ENCODE peak calls at places on chromosomes 5 and 9, in seven cellular contexts. Q, D, P, I, U, X and J are unnamed samples.

GRCh38 chr5:74927336-74927735 is 61.1 kb upstream of the FAM169A start:
- DNase-seq in Q (no peak), U (no peak), D (no peak), I (no peak), X (no peak), P (no peak), J (no peak)

GRCh38 chr5:146878471-146879172 is at the start of gene PPP2R2B:
- DNase-seq in I (peak), D (peak), U (peak), P (no peak), X (peak), Q (peak), J (peak)

GRCh38 chr9:137606005-137606601 is 617 bp downstream of the ARRDC1 start:
- DNase-seq in D (no peak), I (no peak), X (peak), P (no peak), Q (no peak), U (no peak), J (peak)

GRCh38 chr9:21255538-21256212 is 15.9 kb upstream of the IFNA14 start:
- DNase-seq in P (no peak), I (no peak), X (no peak), U (no peak), Q (no peak), D (no peak), J (no peak)

GRCh38 chr5:88689662-88690351 is 193.2 kb downstream of the MEF2C start:
- DNase-seq in P (no peak), Q (peak), X (no peak), I (no peak), D (no peak), U (no peak), J (peak)

GRCh38 chr9:119436261-119436660 is 67.0 kb upstream of the BRINP1 start:
- DNase-seq in I (no peak), P (no peak), D (no peak), Q (no peak), U (no peak), X (no peak), J (no peak)

GRCh38 chr5:39759696-39760095 is 334.9 kb upstream of the DAB2 start:
- DNase-seq in I (no peak), X (peak), Q (no peak), P (no peak), D (no peak), U (no peak), J (peak)

GRCh38 chr5:80711216-80711615 is 56.4 kb upstream of the DHFR start:
- DNase-seq in D (no peak), P (no peak), Q (no peak), I (no peak), X (no peak), U (no peak), J (no peak)

GRCh38 chr9:120161801-120162200 is 418.2 kb downstream of the CDK5RAP2 start:
- DNase-seq in D (no peak), P (no peak), Q (no peak), X (no peak), U (no peak), I (no peak), J (no peak)

GRCh38 chr9:125409217-125409636 is 147.6 kb downstream of the GAPVD1 start:
- DNase-seq in U (no peak), P (no peak), X (no peak), Q (no peak), I (peak), D (no peak), J (peak)

GRCh38 chr9:86591472-86591871 is 237.3 kb upstream of the TUT7 start:
- DNase-seq in U (no peak), D (no peak), Q (no peak), X (no peak), I (no peak), P (no peak), J (no peak)

GRCh38 chr9:22142681-22143080 is 133.6 kb upstream of the CDKN2B start:
- DNase-seq in Q (peak), U (no peak), X (peak), P (no peak), I (no peak), D (peak), J (peak)

GRCh38 chr9:114902773-114903589 is 27.4 kb downstream of the TNFSF8 start:
- DNase-seq in I (no peak), X (no peak), Q (peak), D (peak), P (no peak), U (no peak), J (peak)

GRCh38 chr9:137374131-137374845 is 48.7 kb downstream of the EXD3 start:
- DNase-seq in Q (no peak), U (no peak), D (no peak), X (no peak), P (no peak), I (no peak), J (no peak)

GRCh38 chr5:159106193-159106568 is 6.5 kb upstream of the EBF1 start:
- DNase-seq in U (no peak), P (no peak), D (no peak), I (no peak), X (no peak), Q (no peak), J (no peak)

GRCh38 chr5:159106569-159107282 is 7.0 kb upstream of the EBF1 start:
- DNase-seq in X (peak), Q (peak), U (peak), P (peak), D (peak), I (peak), J (peak)

GRCh38 chr5:159104058-159104651 is 4.4 kb upstream of the EBF1 start:
- DNase-seq in Q (no peak), P (no peak), U (peak), D (no peak), I (peak), X (no peak), J (peak)

GRCh38 chr5:159104759-159105317 is 5.1 kb upstream of the EBF1 start:
- DNase-seq in P (no peak), X (no peak), U (peak), D (no peak), Q (no peak), I (no peak), J (no peak)

DNA sequence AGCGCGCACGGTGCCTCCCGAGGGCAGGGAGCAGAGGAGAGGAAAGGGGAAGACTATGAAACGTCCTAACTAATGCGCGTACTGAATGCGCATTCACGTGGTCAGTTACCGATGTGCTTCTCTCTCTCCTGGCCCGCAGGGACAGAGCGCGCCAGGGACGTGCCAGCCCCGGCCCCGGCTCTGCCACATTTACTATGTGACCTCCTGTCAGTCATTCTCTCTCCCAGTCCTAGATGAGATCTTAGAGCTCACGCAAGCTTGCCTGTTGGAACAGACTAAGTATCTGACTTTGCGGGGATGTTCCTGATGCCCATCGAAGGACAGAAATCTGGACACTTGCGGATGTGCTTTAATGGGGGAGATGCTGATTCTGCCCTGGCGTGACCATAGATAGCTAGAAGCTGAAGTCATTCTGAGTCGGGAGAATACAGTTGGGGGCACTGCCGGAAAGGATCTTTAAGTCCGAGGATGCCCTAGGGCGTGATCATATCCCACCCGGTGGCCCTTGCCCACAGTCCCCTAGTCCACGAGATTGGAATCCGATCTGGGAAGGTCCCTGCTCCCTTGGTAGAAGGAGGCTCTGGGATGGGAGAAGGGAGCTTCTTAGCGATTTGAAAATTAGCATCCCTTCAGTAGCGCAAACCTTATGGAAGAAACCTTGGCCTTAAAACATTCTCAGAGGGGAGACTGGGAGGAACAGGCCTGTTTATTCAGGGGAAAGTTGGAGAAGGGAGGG is 5.8 kb upstream of the EBF1 start:
- DNase-seq in X (no peak), P (no peak), I (peak), U (peak), D (no peak), Q (no peak), J (no peak)
- H3K9ac ChIP-seq in X (no peak), P (no peak), I (no peak), U (no peak), D (no peak), Q (no peak), J (no peak)

DNA sequence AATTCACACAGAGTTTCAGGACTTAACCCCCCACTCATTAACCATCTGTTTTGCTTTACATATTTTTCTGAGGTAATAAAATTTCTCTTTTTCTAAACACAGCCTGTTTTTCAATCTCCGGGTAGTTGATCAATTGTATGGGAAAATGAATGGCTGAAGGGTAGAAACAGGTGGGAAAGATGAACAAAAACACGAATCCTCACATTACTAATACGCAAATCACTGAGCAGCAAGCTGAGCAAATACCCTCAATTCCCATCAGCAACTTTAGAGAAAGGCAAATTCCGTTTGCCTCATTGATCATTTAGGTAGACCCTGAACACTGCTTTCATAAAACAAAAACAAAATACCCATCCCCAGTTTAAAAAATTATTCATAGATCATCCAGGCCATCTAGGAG is 1.9 kb upstream of the CD274 start:
- DNase-seq in X (no peak), Q (no peak), I (no peak), D (no peak), U (no peak), P (no peak), J (no peak)
- H3K9ac ChIP-seq in X (no peak), Q (no peak), I (no peak), D (no peak), U (no peak), P (no peak), J (no peak)

GRCh38 chr5:178225174-178225573 is 7.4 kb downstream of the PHYKPL start:
- DNase-seq in U (no peak), D (no peak), X (no peak), P (no peak), I (no peak), Q (no peak), J (no peak)

GRCh38 chr5:178228609-178229008 is 4.0 kb downstream of the PHYKPL start:
- DNase-seq in X (no peak), I (no peak), D (no peak), Q (no peak), P (no peak), U (no peak), J (no peak)

GRCh38 chr5:178229861-178230260 is 2.7 kb downstream of the PHYKPL start:
- DNase-seq in I (no peak), U (no peak), Q (no peak), P (no peak), D (no peak), X (no peak), J (no peak)

GRCh38 chr5:178227138-178227659 is 5.4 kb downstream of the PHYKPL start:
- DNase-seq in X (no peak), U (no peak), D (no peak), I (no peak), Q (peak), P (no peak), J (peak)

GRCh38 chr5:178227929-178228328 is 4.7 kb downstream of the PHYKPL start:
- DNase-seq in I (no peak), D (peak), X (no peak), Q (no peak), U (no peak), P (no peak), J (no peak)
- H3K9ac ChIP-seq in I (no peak), D (no peak), X (no peak), Q (no peak), U (no peak), P (no peak), J (no peak)

GRCh38 chr5:14410068-14410941 is 171.3 kb upstream of the OTULINL start:
- DNase-seq in D (no peak), U (no peak), P (no peak), I (no peak), Q (peak), X (peak), J (peak)
- H3K9ac ChIP-seq in D (no peak), U (no peak), P (no peak), I (no peak), Q (no peak), X (peak), J (peak)

GRCh38 chr5:1634337-1634661 is 110.5 kb upstream of the LPCAT1 start:
- DNase-seq in I (no peak), U (no peak), D (no peak), X (no peak), Q (no peak), P (no peak), J (no peak)
- H3K9ac ChIP-seq in I (peak), U (peak), D (no peak), X (peak), Q (peak), P (peak), J (peak)

GRCh38 chr5:1418238-1418920 is 26.9 kb downstream of the SLC6A3 start:
- DNase-seq in U (no peak), D (no peak), X (no peak), Q (no peak), P (no peak), I (no peak), J (no peak)
- H3K9ac ChIP-seq in U (peak), D (no peak), X (no peak), Q (no peak), P (no peak), I (no peak), J (no peak)

DNA sequence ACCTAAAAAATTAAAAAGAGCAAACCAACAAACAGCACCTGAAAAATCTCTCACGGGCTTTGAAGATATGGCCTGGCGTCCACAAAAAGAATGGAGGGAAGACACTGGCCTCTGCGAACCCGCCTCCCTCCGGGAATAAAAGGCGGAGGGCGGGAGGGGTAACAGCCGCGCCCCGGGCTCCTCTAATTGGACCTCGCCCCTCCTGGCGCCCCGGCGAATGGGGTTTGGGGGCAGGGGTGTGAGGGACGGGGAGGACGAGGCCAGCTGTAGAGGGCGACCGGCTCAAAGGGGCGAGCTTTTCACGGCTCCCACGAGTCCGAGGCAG is 753 bp downstream of the FANCC start:
- DNase-seq in D (peak), U (peak), I (peak), X (peak), P (peak), Q (peak), J (peak)
- H3K9ac ChIP-seq in D (peak), U (no peak), I (peak), X (peak), P (peak), Q (peak), J (peak)

GRCh38 chr5:141095263-141095641 is 837 bp downstream of the PCDHB2 start:
- DNase-seq in D (no peak), I (peak), U (no peak), P (no peak), X (no peak), Q (no peak), J (peak)

GRCh38 chr5:141105350-141105749 is 5.1 kb downstream of the PCDHB3 start:
- DNase-seq in U (no peak), P (no peak), D (no peak), Q (no peak), X (no peak), I (no peak), J (no peak)

GRCh38 chr5:141101059-141101458 is 786 bp downstream of the PCDHB3 start:
- DNase-seq in X (no peak), P (no peak), U (no peak), I (no peak), D (no peak), Q (no peak), J (no peak)

GRCh38 chr5:141094481-141095262 is at the start of gene PCDHB2:
- DNase-seq in D (peak), X (peak), P (peak), I (peak), U (peak), Q (peak), J (peak)

GRCh38 chr5:141100243-141100805 is at the start of gene PCDHB3:
- DNase-seq in D (peak), P (peak), I (peak), X (peak), Q (peak), U (no peak), J (peak)
- H3K9ac ChIP-seq in D (no peak), P (no peak), I (no peak), X (peak), Q (no peak), U (no peak), J (no peak)

GRCh38 chr9:76403352-76403751 is 9.1 kb upstream of the RFK start:
- DNase-seq in D (peak), P (no peak), U (no peak), X (peak), I (peak), Q (peak), J (peak)

GRCh38 chr9:76401580-76402354 is 7.5 kb upstream of the RFK start:
- DNase-seq in P (no peak), X (peak), U (no peak), Q (no peak), D (no peak), I (no peak), J (peak)

GRCh38 chr9:76400534-76401096 is 6.4 kb upstream of the RFK start:
- DNase-seq in U (no peak), I (peak), P (no peak), D (peak), X (no peak), Q (no peak), J (peak)

GRCh38 chr9:76399831-76400230 is 5.6 kb upstream of the RFK start:
- DNase-seq in X (peak), D (no peak), P (no peak), Q (no peak), U (no peak), I (no peak), J (no peak)

DNA sequence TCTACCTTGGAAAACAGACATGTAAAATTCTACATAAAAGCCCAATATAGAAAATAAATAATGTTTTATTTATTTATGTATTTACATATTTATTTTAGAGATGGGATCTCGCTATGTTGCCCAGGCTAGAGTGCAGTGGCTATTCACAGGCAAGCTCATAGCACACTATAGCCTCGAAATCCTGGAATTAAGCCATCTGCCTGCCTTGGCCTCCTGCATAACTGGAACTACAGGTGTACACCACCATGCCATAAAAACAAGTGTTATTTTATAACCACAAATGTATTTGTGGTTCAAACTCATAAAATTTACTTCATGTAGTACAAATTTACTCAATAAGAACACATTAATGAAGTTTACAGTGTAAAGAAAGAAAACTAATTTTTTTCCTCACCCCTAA is 7.0 kb upstream of the RFK start:
- DNase-seq in I (no peak), Q (no peak), U (no peak), D (no peak), X (no peak), P (no peak), J (no peak)
- H3K9ac ChIP-seq in I (no peak), Q (no peak), U (no peak), D (no peak), X (no peak), P (no peak), J (no peak)

GRCh38 chr5:52988335-52989024 is 672 bp upstream of the ITGA2 start:
- DNase-seq in D (peak), X (no peak), I (no peak), P (no peak), U (no peak), Q (no peak), J (peak)

GRCh38 chr5:52989025-52989780 is at the start of gene ITGA2:
- DNase-seq in D (peak), I (peak), X (peak), P (peak), Q (peak), U (peak), J (peak)

GRCh38 chr5:52990531-52990925 is 1.4 kb downstream of the ITGA2 start:
- DNase-seq in P (no peak), D (no peak), Q (no peak), U (no peak), I (no peak), X (no peak), J (no peak)

GRCh38 chr5:52987711-52988329 is 1.3 kb upstream of the ITGA2 start:
- DNase-seq in I (peak), U (no peak), P (no peak), D (peak), Q (peak), X (no peak), J (peak)

GRCh38 chr5:52989781-52990530 is 804 bp downstream of the ITGA2 start:
- DNase-seq in U (peak), D (no peak), Q (peak), I (peak), P (no peak), X (peak), J (peak)
- H3K9ac ChIP-seq in U (peak), D (peak), Q (peak), I (peak), P (no peak), X (peak), J (peak)